ENCODE peak calls at places on chromosomes 7 and 10, in nine cellular contexts. O, P, Q, B, M, C, N, Z and A are unnamed samples.

GRCh38 chr10:116170815-116171250 is 102.2 kb downstream of the GFRA1 start:
- DNase-seq in B (no peak), P (no peak), M (no peak), Z (no peak), Q (peak), O (no peak), C (no peak), N (no peak), A (no peak)

GRCh38 chr10:74991435-74991834 is 120.0 kb upstream of the SAMD8 start:
- DNase-seq in Z (no peak), O (peak), C (no peak), B (no peak), M (peak), P (no peak), Q (peak), N (no peak), A (no peak)

GRCh38 chr10:19576576-19576975 is 239.7 kb upstream of the PLXDC2 start:
- DNase-seq in O (no peak), P (no peak), Q (peak), M (no peak), C (no peak), B (no peak), N (no peak), Z (no peak), A (no peak)

GRCh38 chr7:97016392-97017196 is 8.0 kb downstream of the DLX5 start:
- DNase-seq in M (peak), B (no peak), N (no peak), Z (peak), C (no peak), P (no peak), O (no peak), Q (peak), A (no peak)

GRCh38 chr10:15531927-15532722 is 161.0 kb upstream of the FAM171A1 start:
- DNase-seq in B (no peak), O (no peak), N (no peak), C (no peak), M (no peak), Q (no peak), P (no peak), Z (no peak), A (no peak)

GRCh38 chr7:38000272-38000671 is 79.8 kb downstream of the EPDR1 start:
- DNase-seq in C (no peak), P (no peak), Q (no peak), M (no peak), Z (no peak), O (no peak), N (no peak), B (no peak), A (no peak)

GRCh38 chr7:38317457-38318037 is 44.1 kb upstream of the TARP start:
- DNase-seq in C (no peak), M (no peak), B (peak), N (no peak), Z (no peak), P (no peak), O (no peak), Q (no peak), A (no peak)

GRCh38 chr7:131921016-131921415 is 364.6 kb upstream of the PODXL start:
- DNase-seq in O (no peak), Z (no peak), B (no peak), M (no peak), N (no peak), P (no peak), C (no peak), Q (no peak), A (no peak)

GRCh38 chr7:42348071-42348470 is 111.1 kb upstream of the GLI3 start:
- DNase-seq in B (no peak), O (no peak), M (no peak), P (no peak), Q (no peak), Z (no peak), C (no peak), N (no peak), A (no peak)

GRCh38 chr7:102728-103127 is 89.6 kb upstream of the FAM20C start:
- DNase-seq in C (no peak), P (no peak), O (no peak), Q (no peak), Z (no peak), B (no peak), M (no peak), N (no peak), A (no peak)

DNA sequence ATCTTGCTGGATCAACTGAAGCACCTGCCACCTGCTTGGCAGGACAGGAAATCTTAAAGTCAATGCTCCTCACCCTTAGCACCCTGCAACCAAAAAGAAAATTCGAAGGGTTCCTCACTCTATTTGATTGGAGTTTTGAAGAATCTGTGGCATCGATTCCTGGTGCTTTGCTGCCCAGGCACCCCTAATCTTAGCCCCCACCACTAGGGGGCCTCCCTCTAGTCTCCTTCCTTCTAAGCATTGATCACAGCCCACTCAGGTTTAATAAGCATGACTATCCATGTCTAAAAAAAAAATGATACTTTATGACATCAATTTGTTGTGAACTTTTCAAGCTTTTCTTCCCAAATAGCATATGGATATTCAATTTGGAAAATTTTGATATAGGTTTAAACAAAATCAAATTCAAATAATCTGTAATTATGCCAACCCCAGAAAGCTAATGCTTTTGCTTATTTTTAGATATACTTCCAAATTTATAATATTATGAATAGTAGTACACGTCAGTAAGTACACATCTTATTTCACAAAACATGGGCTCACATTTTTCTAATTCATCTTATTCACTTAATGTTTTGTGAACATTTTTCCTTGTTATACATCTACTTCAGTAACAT is 45.3 kb downstream of the NRG3 start:
- DNase-seq in Z (peak), N (no peak), O (peak), B (no peak), P (no peak), C (no peak), M (no peak), Q (peak), A (peak)
- TF ChIP-seq CTCF in Z (peak), N (peak), O (peak), B (no peak), P (peak), C (peak), M (no peak), Q (peak), A (peak)

GRCh38 chr7:107167483-107168232 is 1.1 kb upstream of the HBP1 start:
- DNase-seq in Z (peak), B (no peak), Q (peak), O (peak), N (peak), C (peak), M (peak), P (no peak), A (peak)

GRCh38 chr7:107171496-107171895 is 2.7 kb downstream of the HBP1 start:
- DNase-seq in N (no peak), B (no peak), M (no peak), Z (no peak), P (no peak), O (no peak), Q (no peak), C (no peak), A (no peak)

GRCh38 chr7:107168233-107169119 is at the start of gene HBP1:
- DNase-seq in Q (peak), P (peak), C (peak), M (peak), O (peak), Z (peak), B (peak), N (peak), A (peak)

GRCh38 chr7:107170051-107170661 is 1.4 kb downstream of the HBP1 start:
- DNase-seq in M (no peak), P (no peak), B (no peak), Q (no peak), C (no peak), N (no peak), Z (no peak), O (no peak), A (peak)

DNA sequence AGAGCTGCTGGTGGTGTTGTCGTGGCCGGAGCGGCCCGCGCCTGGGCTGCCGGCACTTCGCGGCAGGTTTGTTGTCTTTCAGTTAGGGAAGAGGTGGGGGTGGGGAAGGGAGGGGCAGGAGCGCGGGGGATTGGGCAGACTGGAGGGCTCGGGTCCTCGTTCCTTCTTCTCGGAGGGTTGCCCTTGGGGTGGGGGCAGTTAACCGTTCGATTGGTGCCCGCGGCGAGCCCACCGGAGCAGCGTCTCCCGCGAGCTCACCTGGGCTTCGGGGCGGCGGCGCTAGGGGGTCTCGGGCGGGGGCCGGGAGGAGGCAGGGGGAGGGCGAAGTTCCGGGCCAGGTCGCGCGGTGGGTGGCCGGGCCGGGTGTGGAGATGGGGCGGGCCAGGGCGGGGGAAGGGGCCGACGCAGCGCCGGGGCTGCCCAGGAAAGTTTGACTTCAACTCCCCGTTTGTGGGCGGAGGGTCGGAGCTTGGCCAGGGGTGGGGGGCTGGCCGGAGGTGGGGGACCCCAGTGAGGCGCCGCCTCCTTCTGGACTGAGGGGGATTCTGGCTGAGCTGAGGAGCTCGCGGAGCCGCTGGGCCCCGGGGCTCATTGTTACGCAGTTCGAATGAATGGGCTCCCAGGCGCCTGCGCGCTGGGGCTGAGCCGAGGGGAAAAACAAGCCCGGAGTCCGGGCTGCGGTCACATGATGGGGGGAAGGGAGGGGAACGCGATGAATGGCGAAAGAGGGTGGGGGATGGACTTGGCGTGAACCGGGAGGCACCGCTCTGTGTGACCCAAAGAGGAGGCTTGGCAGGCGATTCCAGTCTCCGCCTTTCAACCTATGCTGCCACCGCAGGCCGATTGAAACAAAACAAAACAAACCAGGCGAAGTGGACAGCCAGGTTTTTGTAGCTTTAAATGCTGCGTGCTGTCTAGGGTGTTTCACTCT is 582 bp downstream of the HBP1 start:
- DNase-seq in P (peak), O (peak), B (peak), C (peak), Q (peak), Z (peak), M (peak), N (peak), A (peak)
- TF ChIP-seq CTCF in P (no peak), O (no peak), B (no peak), C (no peak), Q (no peak), Z (no peak), M (no peak), N (no peak), A (no peak)

DNA sequence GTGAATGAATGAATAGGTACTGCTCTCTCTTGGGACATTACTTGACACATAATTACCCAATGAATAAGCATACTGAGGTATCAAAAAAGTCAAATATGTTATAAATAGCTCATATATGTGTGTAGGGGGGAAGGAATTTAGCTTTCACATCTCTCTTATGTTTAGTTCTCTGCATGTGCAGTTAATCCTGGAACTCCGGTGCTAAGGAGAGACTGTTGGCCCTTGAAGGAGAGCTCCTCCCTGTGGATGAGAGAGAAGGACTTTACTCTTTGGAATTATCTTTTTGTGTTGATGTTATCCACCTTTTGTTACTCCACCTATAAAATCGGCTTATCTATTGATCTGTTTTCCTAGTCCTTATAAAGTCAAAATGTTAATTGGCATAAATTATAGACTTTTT is 1.2 kb downstream of the CFTR start:
- DNase-seq in O (no peak), P (no peak), C (no peak), Q (peak), B (no peak), Z (no peak), M (peak), N (no peak), A (no peak)
- TF ChIP-seq CTCF in O (no peak), P (no peak), C (no peak), Q (peak), B (no peak), Z (no peak), M (no peak), N (no peak), A (no peak)

GRCh38 chr7:128430207-128430606 is 20.4 kb upstream of the IMPDH1 start:
- DNase-seq in O (no peak), P (no peak), C (no peak), N (no peak), M (peak), B (no peak), Q (no peak), Z (no peak), A (no peak)
- TF ChIP-seq CTCF in O (no peak), P (no peak), C (peak), N (no peak), M (no peak), B (no peak), Q (peak), Z (no peak), A (no peak)